ENCODE peak calls at places on chromosomes 7 and 10, in six cellular contexts. P is IMR-90, D is K562, F is HCT116, Z is HepG2, I is GM12878. S is an unnamed sample.

GRCh38 chr7:36979810-36980248 is 255.5 kb upstream of the AOAH start:
- DNase-seq in P (no peak), D (no peak), F (no peak), Z (no peak), I (no peak), S (no peak)

GRCh38 chr7:131034166-131034881 is 293.4 kb upstream of the MKLN1 start:
- DNase-seq in P (no peak), D (no peak), F (no peak), Z (no peak), I (no peak), S (no peak)

GRCh38 chr7:73645643-73646182 is 21.4 kb upstream of the MLXIPL start:
- DNase-seq in P (no peak), D (no peak), F (no peak), Z (no peak), I (no peak), S (no peak)

GRCh38 chr7:26549281-26549943 is 257.8 kb downstream of the SNX10 start:
- DNase-seq in P (no peak), D (no peak), F (no peak), Z (no peak), I (no peak), S (no peak)

GRCh38 chr7:151426486-151426905 is 13.4 kb downstream of the CRYGN start:
- DNase-seq in P (peak), D (no peak), F (peak), Z (no peak), I (no peak), S (no peak)

GRCh38 chr10:86652361-86653202 is 1.8 kb upstream of the OPN4 start:
- DNase-seq in P (peak), D (no peak), F (no peak), Z (no peak), I (no peak), S (peak)

GRCh38 chr7:122412886-122413285 is 108.3 kb upstream of the FEZF1 start:
- DNase-seq in P (peak), D (no peak), F (no peak), Z (no peak), I (no peak), S (no peak)

GRCh38 chr10:25083546-25084111 is 67.2 kb downstream of the THNSL1 start:
- DNase-seq in P (no peak), D (no peak), F (no peak), Z (no peak), I (no peak), S (no peak)

GRCh38 chr10:122098924-122099323 is 110.0 kb downstream of the TACC2 start:
- DNase-seq in P (no peak), D (no peak), F (no peak), Z (no peak), I (no peak), S (no peak)

GRCh38 chr7:38311329-38311937 is 38.0 kb upstream of the TARP start:
- DNase-seq in P (no peak), D (peak), F (no peak), Z (no peak), I (no peak), S (peak)

GRCh38 chr10:92662852-92663251 is 26.9 kb upstream of the HHEX start:
- DNase-seq in P (no peak), D (peak), F (no peak), Z (no peak), I (no peak), S (no peak)

GRCh38 chr7:143003393-143004051 is 23.4 kb downstream of the OR9A2 start:
- DNase-seq in P (peak), D (peak), F (peak), Z (peak), I (peak), S (peak)

DNA sequence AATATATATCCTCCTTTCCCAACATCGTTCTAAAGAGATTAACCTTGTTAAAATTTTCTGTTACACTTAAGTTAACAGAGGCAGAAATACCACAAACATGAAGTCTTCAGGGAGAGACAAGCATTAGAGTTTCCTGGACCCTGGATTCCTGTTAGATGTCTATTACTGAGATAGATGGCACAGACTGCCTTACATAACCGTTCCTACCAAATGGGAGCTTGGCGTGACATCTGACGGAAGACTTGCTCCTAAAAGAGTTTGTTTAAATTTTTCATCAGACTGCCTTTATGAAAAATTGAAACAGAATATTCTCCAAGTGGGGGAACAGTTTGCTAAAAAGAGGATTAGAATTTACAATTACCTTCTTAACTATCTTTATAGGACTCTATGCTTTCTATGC is 22.7 kb downstream of the ANK3 start:
- DNase-seq in P (no peak), D (no peak), F (no peak), Z (no peak), I (no peak), S (no peak)
- H2AFZ ChIP-seq in P (no peak), D (peak), F (no peak), Z (no peak), I (no peak), S (peak)

GRCh38 chr7:44646921-44647636 is 40.7 kb downstream of the OGDH start:
- DNase-seq in P (no peak), D (no peak), F (no peak), Z (no peak), I (no peak), S (no peak)

GRCh38 chr7:44647981-44648714 is 41.7 kb downstream of the OGDH start:
- DNase-seq in P (no peak), D (no peak), F (no peak), Z (no peak), I (no peak), S (no peak)

GRCh38 chr7:44645254-44645653 is 38.8 kb downstream of the OGDH start:
- DNase-seq in P (no peak), D (no peak), F (no peak), Z (no peak), I (no peak), S (no peak)

GRCh38 chr7:44646176-44646920 is 39.9 kb downstream of the OGDH start:
- DNase-seq in P (no peak), D (no peak), F (no peak), Z (no peak), I (no peak), S (no peak)

GRCh38 chr7:44645696-44646095 is 39.3 kb downstream of the OGDH start:
- DNase-seq in P (no peak), D (no peak), F (no peak), Z (no peak), I (no peak), S (no peak)
- TF ChIP-seq RAD21 in P (no peak), D (no peak), F (no peak), Z (no peak), I (no peak), S (no peak)

DNA sequence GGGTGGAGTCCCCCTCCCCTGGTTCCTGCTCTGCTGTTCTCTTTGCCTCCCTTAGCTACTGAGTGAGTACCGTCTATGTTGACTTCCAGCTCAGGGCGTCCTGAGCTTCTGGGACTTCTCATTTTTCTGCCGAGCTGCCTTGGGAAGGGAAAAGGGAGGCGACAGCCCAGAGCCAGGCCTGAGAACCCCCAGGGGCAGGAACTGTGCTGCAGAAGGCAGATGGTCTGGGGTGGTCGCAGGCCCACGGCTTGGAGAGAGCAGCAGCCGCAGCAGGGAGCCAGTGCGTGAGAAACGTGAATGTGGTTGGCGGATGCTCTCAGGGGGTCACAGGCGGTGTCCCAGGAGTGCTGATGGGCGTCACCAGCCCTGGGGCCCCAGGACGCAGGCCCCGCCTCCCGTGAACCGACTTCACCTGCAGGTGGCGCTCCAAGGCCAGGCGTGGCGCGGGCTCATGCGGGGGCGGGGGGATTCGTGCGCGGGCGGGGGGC is 9.2 kb upstream of the PWWP2B start:
- DNase-seq in P (peak), D (peak), F (no peak), Z (peak), I (no peak), S (peak)
- H2AFZ ChIP-seq in P (peak), D (peak), F (no peak), Z (no peak), I (peak), S (no peak)

DNA sequence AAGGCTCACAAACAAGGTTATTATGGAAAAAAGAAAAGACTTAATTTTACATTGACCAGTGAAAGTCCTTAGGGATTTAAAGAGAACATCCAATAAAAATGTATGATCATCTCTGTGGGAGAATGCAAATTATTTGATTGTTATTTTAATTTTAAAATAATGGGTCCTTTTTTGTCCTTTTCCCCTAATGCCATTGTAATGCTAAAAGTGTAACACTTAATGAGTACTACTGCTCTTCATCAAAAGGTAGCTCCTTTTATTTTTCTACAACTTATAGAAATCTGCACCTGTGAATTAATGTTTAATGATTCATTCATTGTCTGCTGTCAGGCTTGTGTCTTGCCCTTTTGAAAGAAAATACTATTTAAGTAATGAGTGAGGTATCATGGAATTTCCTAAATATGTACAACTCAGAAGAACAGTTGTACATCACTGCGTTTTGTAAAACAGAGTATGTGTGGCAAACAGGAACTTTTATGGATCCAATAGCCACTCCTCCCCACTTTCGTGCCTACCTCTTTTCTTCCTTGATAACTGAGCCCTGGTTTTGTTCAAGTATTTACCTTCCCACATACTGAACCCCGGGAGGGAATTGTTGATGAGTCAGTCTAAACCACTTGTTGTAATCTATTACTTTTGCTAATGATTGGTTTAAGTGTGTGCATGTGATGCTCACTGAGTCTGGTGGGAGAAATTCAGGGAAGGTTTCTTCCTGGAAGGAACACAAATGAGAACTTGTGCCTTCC is 19.9 kb upstream of the TRUB1 start:
- DNase-seq in P (peak), D (no peak), F (no peak), Z (no peak), I (no peak), S (no peak)
- TF ChIP-seq RAD21 in P (no peak), D (no peak), F (no peak), Z (no peak), I (no peak), S (no peak)

GRCh38 chr7:3151784-3152183 is 108.1 kb upstream of the CARD11 start:
- DNase-seq in P (no peak), D (no peak), F (no peak), Z (no peak), I (no peak), S (no peak)

GRCh38 chr7:3153118-3153517 is 109.5 kb upstream of the CARD11 start:
- DNase-seq in P (no peak), D (no peak), F (no peak), Z (no peak), I (no peak), S (no peak)

GRCh38 chr7:3152714-3153113 is 109.0 kb upstream of the CARD11 start:
- DNase-seq in P (no peak), D (no peak), F (no peak), Z (no peak), I (no peak), S (no peak)

GRCh38 chr7:3149231-3149960 is 105.7 kb upstream of the CARD11 start:
- DNase-seq in P (no peak), D (no peak), F (no peak), Z (no peak), I (no peak), S (no peak)

GRCh38 chr7:3149961-3150516 is 106.4 kb upstream of the CARD11 start:
- DNase-seq in P (no peak), D (no peak), F (no peak), Z (no peak), I (no peak), S (no peak)
- H2AFZ ChIP-seq in P (no peak), D (no peak), F (no peak), Z (no peak), I (no peak), S (no peak)

DNA sequence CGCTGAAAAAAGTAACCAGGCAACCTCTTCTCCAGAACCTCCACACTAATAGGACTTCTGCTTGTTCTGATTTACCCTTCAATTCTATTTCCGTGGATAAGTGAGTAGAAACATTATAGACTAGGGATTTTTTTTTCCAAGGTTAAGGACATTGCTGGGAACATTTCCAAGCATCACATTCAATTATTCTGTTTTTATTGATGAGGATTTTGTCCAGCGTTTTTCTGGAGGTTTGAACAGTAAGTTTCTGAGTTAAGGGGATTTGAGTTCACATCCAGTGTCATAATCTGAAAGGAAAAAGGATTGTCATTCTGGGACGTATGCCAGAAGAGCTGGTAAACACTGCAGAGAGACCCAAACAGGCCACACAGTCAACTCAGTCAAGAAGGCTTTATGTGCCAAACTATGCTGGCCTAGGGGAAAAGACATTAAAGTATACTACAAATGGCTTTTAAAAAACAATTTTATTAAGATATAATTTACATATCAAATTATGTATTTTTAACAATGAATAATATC is 28.2 kb upstream of the RALA start:
- DNase-seq in P (peak), D (no peak), F (no peak), Z (peak), I (no peak), S (no peak)
- TF ChIP-seq RAD21 in P (no peak), D (no peak), F (no peak), Z (no peak), I (no peak), S (no peak)

DNA sequence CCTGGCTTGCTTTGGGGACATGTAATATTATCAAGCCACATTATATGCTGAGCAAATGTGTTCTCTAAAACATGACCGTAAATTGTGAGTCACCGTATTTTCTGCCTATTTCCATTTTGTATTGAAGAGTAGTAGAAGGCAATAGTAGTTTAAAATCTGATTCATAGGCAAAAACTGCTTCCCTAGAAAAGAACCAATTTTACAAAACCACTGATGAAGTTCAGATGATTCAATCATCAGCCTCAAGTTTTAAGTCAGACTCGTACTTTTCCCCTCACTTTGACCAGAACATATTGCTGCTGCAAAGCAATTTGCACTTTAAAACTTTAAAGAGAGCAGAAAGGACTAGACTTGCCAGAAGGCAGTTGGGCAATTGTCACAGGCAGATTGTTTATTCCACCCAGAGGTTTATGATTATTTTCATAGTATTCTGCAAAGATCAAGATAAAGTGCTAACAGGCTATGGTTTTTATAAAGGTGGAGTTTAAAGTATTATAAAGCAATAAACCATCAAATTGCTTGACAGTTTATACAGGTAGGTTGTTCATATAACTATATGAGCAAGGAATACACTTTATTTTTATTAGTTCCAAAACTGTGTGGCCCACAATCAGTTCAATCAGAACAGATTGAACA is 168.2 kb downstream of the ETV1 start:
- DNase-seq in P (peak), D (no peak), F (no peak), Z (no peak), I (no peak), S (no peak)
- H2AFZ ChIP-seq in P (no peak), D (no peak), F (no peak), Z (no peak), I (no peak), S (no peak)

DNA sequence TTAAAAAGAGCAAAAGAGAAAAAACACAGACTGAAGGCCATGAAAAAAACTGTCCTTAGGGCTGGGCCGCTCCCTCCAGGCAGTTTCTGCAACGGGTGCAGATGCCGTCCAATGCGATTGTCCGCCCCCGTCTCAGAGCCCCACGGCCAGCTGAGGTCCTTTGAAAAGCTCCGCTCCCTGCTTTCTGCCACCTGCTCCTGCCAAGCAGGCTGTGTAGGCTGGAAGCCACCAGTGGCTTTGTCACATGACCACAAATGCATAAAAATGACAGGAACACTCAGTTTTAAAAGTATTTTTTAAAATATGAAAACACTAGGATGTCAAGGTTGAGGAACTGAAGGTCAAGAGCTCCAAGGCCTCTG is 71.7 kb downstream of the AMZ1 start:
- DNase-seq in P (no peak), D (no peak), F (no peak), Z (no peak), I (no peak), S (no peak)
- TF ChIP-seq RAD21 in P (no peak), D (no peak), F (no peak), Z (no peak), I (no peak), S (no peak)

GRCh38 chr10:15439381-15439837 is 68.3 kb upstream of the FAM171A1 start:
- DNase-seq in P (peak), D (peak), F (no peak), Z (peak), I (no peak), S (peak)
- H2AFZ ChIP-seq in P (peak), D (peak), F (no peak), Z (peak), I (no peak), S (no peak)

GRCh38 chr7:101235050-101235449 is 2.6 kb downstream of the CLDN15 start:
- DNase-seq in P (no peak), D (no peak), F (no peak), Z (peak), I (no peak), S (peak)

GRCh38 chr7:101234636-101235035 is 3.0 kb downstream of the CLDN15 start:
- DNase-seq in P (no peak), D (no peak), F (no peak), Z (no peak), I (no peak), S (peak)

GRCh38 chr7:101233907-101234547 is 3.6 kb downstream of the CLDN15 start:
- DNase-seq in P (no peak), D (peak), F (no peak), Z (no peak), I (no peak), S (peak)

GRCh38 chr7:101236292-101236691 is 1.3 kb downstream of the CLDN15 start:
- DNase-seq in P (no peak), D (no peak), F (no peak), Z (no peak), I (no peak), S (peak)

DNA sequence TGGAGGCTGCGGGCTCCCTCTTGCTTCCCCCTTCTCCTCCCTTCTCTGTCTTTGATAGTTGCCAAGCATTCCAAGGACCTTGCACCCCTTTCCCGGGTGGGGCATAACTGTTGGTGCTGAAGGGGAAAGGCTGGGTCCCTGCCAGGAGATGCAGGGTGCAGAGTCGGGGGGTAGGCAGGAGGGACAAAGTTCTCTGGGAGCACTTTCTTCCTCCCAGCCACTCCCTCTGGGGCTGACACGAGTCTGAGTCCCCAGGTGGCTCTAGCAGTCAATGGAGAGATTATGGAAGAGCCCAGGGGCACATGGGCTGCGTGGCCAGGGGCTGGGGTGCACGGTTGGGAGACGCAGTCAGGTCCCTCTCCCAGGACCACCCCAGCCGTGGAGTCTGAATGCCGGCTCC is 2.1 kb downstream of the CLDN15 start:
- DNase-seq in P (no peak), D (no peak), F (no peak), Z (no peak), I (no peak), S (no peak)
- TF ChIP-seq RAD21 in P (no peak), D (no peak), F (no peak), Z (no peak), I (no peak), S (no peak)